ENCODE peak calls at places on chromosomes 12 and 14, in seven cellular contexts. O is SK-N-SH, L is GM23338, K is GM23248, B is OCI-LY7, Q is neural progenitor cell, E is HCT116. G is an unnamed sample. For H3K4me1, the result is how much of the 10 kb centered on the place peaks cover.

GRCh38 chr12:67193705-67194104 is 75.5 kb upstream of the CAND1 start:
- DNase-seq in O (no peak), L (peak), K (peak), B (peak), Q (peak), E (no peak), G (peak)

GRCh38 chr12:89686311-89686710 is 22.3 kb downstream of the ATP2B1 start:
- DNase-seq in O (no peak), L (no peak), K (no peak), B (no peak), Q (no peak), E (no peak), G (no peak)

GRCh38 chr14:68631691-68632590 is 160.9 kb downstream of the ZFP36L1 start:
- DNase-seq in O (no peak), L (no peak), K (no peak), B (no peak), Q (no peak), E (no peak), G (no peak)

GRCh38 chr12:88063375-88063774 is 34.2 kb upstream of the C12orf50 start:
- DNase-seq in O (no peak), L (no peak), K (no peak), B (no peak), Q (no peak), E (no peak), G (no peak)

GRCh38 chr14:69963966-69964365 is 84.8 kb downstream of the SMOC1 start:
- DNase-seq in O (no peak), L (no peak), K (no peak), B (no peak), Q (no peak), E (no peak), G (no peak)

GRCh38 chr14:33938131-33938949 is 12.5 kb downstream of the EGLN3 start:
- DNase-seq in O (peak), L (peak), K (peak), B (no peak), Q (peak), E (peak), G (peak)

GRCh38 chr12:52032431-52032796 is 18.8 kb upstream of the NR4A1 start:
- DNase-seq in O (no peak), L (no peak), K (peak), B (no peak), Q (no peak), E (no peak), G (peak)

GRCh38 chr14:104281768-104282301 is 143.4 kb downstream of the KIF26A start:
- DNase-seq in O (no peak), L (no peak), K (no peak), B (no peak), Q (no peak), E (no peak), G (no peak)

GRCh38 chr14:73452341-73453191 is 5.8 kb downstream of the NUMB start:
- DNase-seq in O (no peak), L (no peak), K (peak), B (peak), Q (no peak), E (no peak), G (no peak)

GRCh38 chr12:58206876-58207275 is 265.5 kb downstream of the ATP23 start:
- DNase-seq in O (no peak), L (no peak), K (no peak), B (no peak), Q (peak), E (no peak), G (no peak)

GRCh38 chr12:29317556-29318363 is 63.2 kb downstream of the ERGIC2 start:
- DNase-seq in O (peak), L (peak), K (peak), B (peak), Q (peak), E (peak), G (peak)

GRCh38 chr14:95132732-95133131 is 24.6 kb downstream of the DICER1 start:
- DNase-seq in O (no peak), L (no peak), K (no peak), B (no peak), Q (no peak), E (no peak), G (no peak)

GRCh38 chr14:64938972-64939816 is 3.4 kb downstream of the GPX2 start:
- DNase-seq in O (no peak), L (no peak), K (no peak), B (no peak), Q (no peak), E (no peak), G (no peak)

GRCh38 chr12:71900091-71900490 is 38.6 kb upstream of the TPH2 start:
- DNase-seq in O (no peak), L (peak), K (peak), B (no peak), Q (no peak), E (no peak), G (no peak)

GRCh38 chr14:38129192-38129591 is 78.5 kb upstream of the SSTR1 start:
- DNase-seq in O (no peak), L (no peak), K (no peak), B (no peak), Q (no peak), E (no peak), G (no peak)

GRCh38 chr12:65895031-65895430 is 70.7 kb downstream of the HMGA2 start:
- DNase-seq in O (no peak), L (no peak), K (no peak), B (no peak), Q (no peak), E (no peak), G (no peak)

GRCh38 chr12:34294671-34295365 is 272.5 kb downstream of the ALG10 start:
- DNase-seq in O (no peak), L (no peak), K (no peak), B (no peak), Q (no peak), E (no peak), G (no peak)

GRCh38 chr12:12376636-12377448 is 20.0 kb downstream of the BORCS5 start:
- DNase-seq in O (peak), L (peak), K (peak), B (peak), Q (peak), E (peak), G (peak)

GRCh38 chr14:104586832-104587620 is 7.5 kb downstream of the C14orf180 start:
- DNase-seq in O (peak), L (no peak), K (peak), B (no peak), Q (no peak), E (no peak), G (no peak)

GRCh38 chr12:32183646-32184045 is 77.0 kb downstream of the BICD1 start:
- DNase-seq in O (no peak), L (peak), K (peak), B (no peak), Q (peak), E (no peak), G (no peak)

GRCh38 chr12:72836184-72836583 is 564.0 kb downstream of the TRHDE start:
- DNase-seq in O (no peak), L (no peak), K (no peak), B (no peak), Q (no peak), E (no peak), G (no peak)

DNA sequence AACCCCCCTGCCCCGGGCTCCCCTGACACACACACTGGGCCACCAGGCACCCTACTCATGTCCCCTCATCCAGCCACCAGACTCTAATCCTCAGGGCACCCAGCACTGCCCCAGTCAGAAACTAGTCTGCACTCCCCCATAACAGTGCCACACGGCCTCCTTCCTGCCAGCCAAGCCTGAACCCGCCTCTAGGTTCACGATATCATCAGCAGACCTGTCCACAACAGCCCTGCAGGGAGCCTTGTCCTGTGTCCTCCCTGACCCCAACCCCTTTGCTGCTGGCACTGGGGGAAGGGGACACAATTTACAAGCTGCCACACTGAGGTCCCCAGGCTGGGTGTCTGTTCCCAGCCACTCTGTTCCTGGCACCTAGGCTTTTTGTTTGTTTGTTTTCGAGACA is 33.6 kb downstream of the LTBP2 start:
- DNase-seq in O (peak), L (no peak), K (no peak), B (no peak), Q (no peak), E (no peak), G (no peak)
- H3K4me1 ChIP-seq in O (under half), L (under half), K (half or more), B (under half), Q (under half), E (half or more), G (under half)

GRCh38 chr14:24269910-24270536 is 1.4 kb downstream of the RABGGTA start:
- DNase-seq in O (no peak), L (no peak), K (no peak), B (no peak), Q (no peak), E (no peak), G (no peak)

GRCh38 chr14:24271834-24272263 is 452 bp upstream of the RABGGTA start:
- DNase-seq in O (no peak), L (no peak), K (no peak), B (no peak), Q (no peak), E (no peak), G (no peak)

GRCh38 chr14:24269368-24269767 is 2.0 kb downstream of the RABGGTA start:
- DNase-seq in O (no peak), L (no peak), K (no peak), B (no peak), Q (no peak), E (no peak), G (no peak)

GRCh38 chr14:24271134-24271833 is at the start of gene RABGGTA:
- DNase-seq in O (peak), L (peak), K (peak), B (peak), Q (peak), E (peak), G (peak)

GRCh38 chr14:24270537-24271133 is 762 bp downstream of the RABGGTA start:
- DNase-seq in O (no peak), L (no peak), K (peak), B (no peak), Q (no peak), E (peak), G (no peak)
- TF ChIP-seq EZH2phosphoT487 in O (no peak), L (no peak), K (no peak), B (no peak), Q (no peak), E (no peak), G (no peak)

GRCh38 chr14:24984846-24985589 is 64.9 kb downstream of the STXBP6 start:
- DNase-seq in O (no peak), L (no peak), K (no peak), B (no peak), Q (no peak), E (no peak), G (peak)
- H3K4me3 ChIP-seq in O (no peak), L (no peak), K (no peak), B (no peak), Q (no peak), E (no peak), G (no peak)

DNA sequence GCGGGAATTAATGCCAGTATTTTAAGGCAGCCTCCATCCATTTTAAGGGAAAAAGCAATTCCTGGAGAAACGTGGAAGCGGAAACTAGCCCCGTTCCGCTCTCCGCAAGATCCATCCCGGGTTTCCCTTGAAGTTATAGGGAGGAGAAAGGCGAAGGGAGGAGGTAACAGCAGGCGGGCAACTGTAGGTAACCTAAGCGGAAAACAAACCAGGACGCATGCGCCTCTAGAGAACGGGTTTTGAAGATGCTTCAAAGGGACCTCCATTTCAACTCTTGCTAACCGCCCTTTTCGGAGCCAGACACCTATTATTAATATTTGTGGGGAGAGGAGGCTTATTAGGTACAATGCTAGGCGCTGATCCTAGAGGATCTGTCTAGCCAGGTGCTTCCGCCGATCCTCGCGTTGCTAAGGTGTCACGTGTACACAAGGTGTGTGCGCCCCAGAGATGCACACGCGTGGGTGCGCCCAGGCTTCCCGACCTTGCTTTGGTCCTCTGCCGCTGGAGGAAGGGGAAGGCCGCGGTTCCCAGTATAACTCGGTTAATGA is 6.2 kb downstream of the TBX5 start:
- DNase-seq in O (peak), L (peak), K (peak), B (no peak), Q (peak), E (peak), G (peak)
- H3K4me1 ChIP-seq in O (under half), L (half or more), K (half or more), B (under half), Q (under half), E (under half), G (under half)

DNA sequence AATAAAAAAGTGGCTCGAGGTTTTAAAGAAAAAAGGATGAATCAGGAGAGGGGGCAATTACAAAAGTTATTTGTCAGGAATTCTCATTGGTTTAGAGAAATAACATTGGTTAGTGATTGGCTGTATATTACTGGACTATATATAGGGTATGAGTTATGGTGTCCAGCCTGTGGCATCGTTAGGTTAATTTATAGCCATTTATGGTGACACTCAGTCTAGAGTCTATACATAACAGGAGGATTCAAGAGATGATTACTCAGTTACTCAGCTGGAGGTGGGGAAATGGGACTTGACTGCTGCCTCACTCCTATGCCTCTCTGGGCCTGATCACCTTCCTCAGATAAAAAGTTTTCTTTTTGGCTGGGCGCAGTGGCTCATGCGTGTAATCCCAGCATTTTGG is 25.6 kb upstream of the NFYB start:
- DNase-seq in O (no peak), L (no peak), K (peak), B (no peak), Q (no peak), E (no peak), G (no peak)
- TF ChIP-seq EZH2phosphoT487 in O (no peak), L (no peak), K (no peak), B (no peak), Q (no peak), E (no peak), G (no peak)

GRCh38 chr12:113054948-113055486 is 1.5 kb upstream of the DTX1 start:
- DNase-seq in O (no peak), L (no peak), K (no peak), B (peak), Q (no peak), E (no peak), G (no peak)
- H3K4me3 ChIP-seq in O (no peak), L (no peak), K (no peak), B (peak), Q (no peak), E (no peak), G (no peak)

G was measured in hepatocyte.